ENCODE peak calls at places on chromosomes 16 and 17, in ten cellular contexts. M is nephron progenitor cell, L is tibial artery, D is aorta, H is substantia nigra, W is PC-9, Q is A549, F is GM23338, S is GM04503, X is SK-N-DZ. K is an unnamed sample.

GRCh38 chr16:83951544-83951943 is 1.5 kb upstream of the OSGIN1 start:
- DNase-seq in D (no peak), F (no peak), M (no peak), H (no peak), Q (no peak), X (no peak), W (no peak), L (no peak), S (no peak), K (no peak)

GRCh38 chr17:59417452-59417851 is 86.0 kb downstream of the YPEL2 start:
- DNase-seq in F (no peak), H (no peak), L (no peak), M (no peak), W (no peak), Q (no peak), D (no peak), X (no peak), S (no peak), K (no peak)

GRCh38 chr17:49680314-49680713 is 2.4 kb upstream of the SPOP start:
- DNase-seq in L (no peak), X (no peak), D (no peak), M (no peak), Q (no peak), H (no peak), W (no peak), F (no peak), S (no peak), K (no peak)

GRCh38 chr17:61574542-61575351 is 16.3 kb downstream of the NACA2 start:
- DNase-seq in Q (peak), S (no peak), F (peak), X (peak), M (peak), W (peak), H (no peak), D (no peak), L (no peak), K (no peak)

GRCh38 chr17:38584350-38584925 is 21.3 kb downstream of the SRCIN1 start:
- DNase-seq in D (peak), Q (peak), H (no peak), F (peak), X (no peak), M (peak), S (no peak), W (peak), L (peak), K (peak)

GRCh38 chr17:44084131-44084538 is 13.6 kb downstream of the G6PC3 start:
- DNase-seq in Q (no peak), W (no peak), M (peak), D (no peak), X (no peak), H (no peak), L (no peak), S (no peak), F (peak), K (peak)

GRCh38 chr17:73283841-73284282 is 22.2 kb upstream of the CPSF4L start:
- DNase-seq in D (no peak), S (no peak), H (no peak), L (peak), Q (no peak), M (peak), X (peak), W (no peak), F (peak), K (no peak)

GRCh38 chr16:68951991-68952877 is 108.9 kb downstream of the TANGO6 start:
- DNase-seq in H (no peak), X (no peak), W (peak), D (no peak), F (no peak), L (no peak), M (no peak), Q (no peak), S (no peak), K (no peak)

GRCh38 chr17:10073905-10074304 is 124.5 kb downstream of the GAS7 start:
- DNase-seq in S (no peak), D (no peak), X (no peak), M (no peak), F (no peak), Q (no peak), L (no peak), W (no peak), H (no peak), K (no peak)

GRCh38 chr16:6725634-6726331 is 606.9 kb upstream of the RBFOX1 start:
- DNase-seq in F (peak), Q (peak), X (peak), M (no peak), H (no peak), L (no peak), D (no peak), S (no peak), W (no peak), K (peak)

GRCh38 chr16:25118851-25119584 is 7.5 kb downstream of the LCMT1 start:
- DNase-seq in W (no peak), X (no peak), F (no peak), S (no peak), M (no peak), Q (no peak), H (no peak), D (no peak), L (no peak), K (no peak)

GRCh38 chr17:79497949-79498348 is 112.9 kb downstream of the RBFOX3 start:
- DNase-seq in M (no peak), L (no peak), S (no peak), W (no peak), F (no peak), X (no peak), Q (no peak), D (no peak), H (no peak), K (no peak)

GRCh38 chr17:7323731-7324437 is 5.3 kb downstream of the NEURL4 start:
- DNase-seq in L (no peak), M (peak), F (peak), Q (peak), S (no peak), D (no peak), W (no peak), X (no peak), H (no peak), K (peak)

GRCh38 chr16:67252806-67253497 is 4.2 kb downstream of the SLC9A5 start:
- DNase-seq in X (no peak), L (no peak), M (no peak), Q (no peak), H (no peak), S (no peak), D (no peak), W (no peak), F (no peak), K (no peak)

GRCh38 chr17:80777274-80777673 is 214.4 kb upstream of the CHMP6 start:
- DNase-seq in X (no peak), M (no peak), S (no peak), D (no peak), Q (no peak), L (no peak), F (peak), H (no peak), W (no peak), K (no peak)

GRCh38 chr16:54331241-54332002 is 44.8 kb upstream of the IRX3 start:
- DNase-seq in H (no peak), F (peak), L (no peak), X (no peak), M (no peak), W (no peak), D (no peak), Q (no peak), S (no peak), K (no peak)

GRCh38 chr17:19243838-19244237 is 6.7 kb downstream of the EPN2 start:
- DNase-seq in H (no peak), W (no peak), F (no peak), S (no peak), X (no peak), D (no peak), L (no peak), M (no peak), Q (no peak), K (no peak)

GRCh38 chr17:77327566-77328463 is 187.0 kb downstream of the SEC14L1 start:
- DNase-seq in H (no peak), L (peak), M (no peak), S (no peak), W (no peak), Q (no peak), D (no peak), X (no peak), F (no peak), K (no peak)

GRCh38 chr17:17780941-17781590 is 55.7 kb downstream of the SREBF1 start:
- DNase-seq in F (peak), Q (peak), W (peak), S (no peak), M (peak), H (no peak), L (peak), D (no peak), X (peak), K (no peak)

GRCh38 chr17:37092701-37093100 is 143.9 kb downstream of the AATF start:
- DNase-seq in F (no peak), D (no peak), X (no peak), H (no peak), W (no peak), Q (no peak), M (no peak), S (no peak), L (no peak), K (no peak)

GRCh38 chr17:43003542-43004172 is 2.9 kb upstream of the IFI35 start:
- DNase-seq in Q (peak), M (no peak), W (peak), F (peak), S (no peak), H (no peak), L (no peak), D (peak), X (no peak), K (no peak)

GRCh38 chr16:87240211-87241134 is 76.7 kb downstream of the C16orf95 start:
- DNase-seq in W (peak), L (peak), X (no peak), D (no peak), S (peak), F (no peak), H (no peak), Q (no peak), M (no peak), K (no peak)

GRCh38 chr16:53632526-53632925 is 71.1 kb downstream of the RPGRIP1L start:
- DNase-seq in D (no peak), S (no peak), M (no peak), Q (no peak), W (no peak), H (no peak), L (no peak), X (no peak), F (no peak), K (no peak)

GRCh38 chr17:75093543-75094158 is 5.9 kb downstream of the SLC16A5 start:
- DNase-seq in W (no peak), Q (peak), F (no peak), S (no peak), D (no peak), M (no peak), X (no peak), H (no peak), L (no peak), K (no peak)

GRCh38 chr17:29589524-29590260 is at the start of gene GIT1:
- DNase-seq in L (peak), S (no peak), F (peak), D (peak), Q (peak), W (peak), H (peak), X (peak), M (peak), K (peak)

GRCh38 chr16:57689772-57690558 is 4.6 kb upstream of the DRC7 start:
- DNase-seq in D (peak), S (no peak), H (no peak), Q (no peak), L (peak), W (peak), X (peak), F (peak), M (no peak), K (no peak)

GRCh38 chr17:21711182-21711581 is 18.9 kb downstream of the KCNJ18 start:
- DNase-seq in M (no peak), F (no peak), H (no peak), X (no peak), S (no peak), W (no peak), D (no peak), L (peak), Q (no peak), K (no peak)

GRCh38 chr17:64042700-64043485 is 22.5 kb upstream of the ICAM2 start:
- DNase-seq in L (no peak), W (no peak), M (no peak), D (no peak), X (no peak), H (no peak), Q (no peak), F (no peak), S (no peak), K (no peak)

GRCh38 chr17:13346592-13346991 is 255.1 kb downstream of the HS3ST3A1 start:
- DNase-seq in S (no peak), X (no peak), W (no peak), Q (no peak), H (no peak), F (no peak), D (no peak), L (no peak), M (no peak), K (no peak)

GRCh38 chr17:46772013-46772878 is 46.2 kb downstream of the WNT3 start:
- DNase-seq in W (peak), L (peak), M (peak), S (no peak), X (peak), H (no peak), Q (peak), F (peak), D (no peak), K (peak)

GRCh38 chr17:64291268-64291851 is 28.3 kb upstream of the TEX2 start:
- DNase-seq in W (no peak), M (no peak), X (no peak), L (no peak), S (no peak), D (no peak), Q (peak), F (peak), H (no peak), K (no peak)